ENCODE peak calls at places on chromosomes 2 and 18, in four cellular contexts. W is endothelial cell of umbilical vein, C is ovary, Q is uterus. S is an unnamed sample.
A peak's percentile ranks its signal among the peaks of the same experiment; 100 is the strongest.

GRCh38 chr2:165839610-165840009 is 45.6 kb upstream of the GALNT3 start:
- DNase-seq in W (no peak), C (no peak), Q (no peak), S (no peak)

GRCh38 chr2:173062806-173063205 is 12.8 kb upstream of the MAP3K20 start:
- DNase-seq in W (no peak), C (no peak), Q (no peak), S (no peak)

GRCh38 chr18:78994977-78995582 is 15.5 kb downstream of the SALL3 start:
- DNase-seq in W (no peak), C (no peak), Q (no peak), S (no peak)

GRCh38 chr2:30225131-30225762 is 6.1 kb upstream of the LBH start:
- DNase-seq in W (peak; percentile 64), C (peak; percentile 74), Q (peak; percentile 74), S (no peak)

GRCh38 chr2:60215295-60215990 is 338.0 kb downstream of the BCL11A start:
- DNase-seq in W (no peak), C (no peak), Q (no peak), S (no peak)

GRCh38 chr2:24883946-24884345 is 36.1 kb downstream of the ADCY3 start:
- DNase-seq in W (no peak), C (no peak), Q (peak; percentile 44), S (no peak)

GRCh38 chr2:233542507-233542906 is 24.1 kb downstream of the USP40 start:
- DNase-seq in W (no peak), C (no peak), Q (peak; percentile 51), S (no peak)

GRCh38 chr2:71603851-71604708 is 150.7 kb downstream of the DYSF start:
- DNase-seq in W (no peak), C (peak; percentile 15), Q (peak; percentile 8), S (no peak)

GRCh38 chr2:231181848-231182247 is 16.6 kb upstream of the ARMC9 start:
- DNase-seq in W (peak; percentile 91), C (no peak), Q (no peak), S (peak; percentile 89)

GRCh38 chr2:21757805-21758204 is 634.0 kb downstream of the TDRD15 start:
- DNase-seq in W (no peak), C (no peak), Q (no peak), S (no peak)

GRCh38 chr2:3827673-3828575 is 124.5 kb downstream of the DCDC2C start:
- DNase-seq in W (no peak), C (no peak), Q (no peak), S (peak; percentile 7)

GRCh38 chr18:944440-944839 is 39.8 kb downstream of the ADCYAP1 start:
- DNase-seq in W (no peak), C (no peak), Q (no peak), S (no peak)

GRCh38 chr2:174449033-174449432 is 37.8 kb downstream of the GPR155 start:
- DNase-seq in W (no peak), C (no peak), Q (no peak), S (no peak)

GRCh38 chr18:51621103-51621969 is 423.9 kb upstream of the MEX3C start:
- DNase-seq in W (peak; percentile 1), C (no peak), Q (no peak), S (peak; percentile 13)

GRCh38 chr2:5123597-5124196 is 568.5 kb upstream of the SOX11 start:
- DNase-seq in W (no peak), C (no peak), Q (no peak), S (no peak)

GRCh38 chr2:113890253-113891235 is 655 bp downstream of the ACTR3 start:
- DNase-seq in W (peak; percentile 78), C (peak; percentile 66), Q (peak; percentile 63), S (peak; percentile 84)

GRCh38 chr18:54149078-54149697 is 75.3 kb downstream of the MBD2 start:
- DNase-seq in W (peak; percentile 94), C (no peak), Q (peak; percentile 23), S (no peak)

GRCh38 chr2:102001767-102002142 is 10.0 kb downstream of the IL1R2 start:
- DNase-seq in W (no peak), C (no peak), Q (no peak), S (no peak)

GRCh38 chr2:232204457-232204931 is 174.1 kb upstream of the ALPP start:
- DNase-seq in W (no peak), C (peak; percentile 79), Q (no peak), S (no peak)

GRCh38 chr2:68086166-68086565 is 23.4 kb upstream of the C1D start:
- DNase-seq in W (no peak), C (no peak), Q (no peak), S (no peak)

GRCh38 chr18:63683152-63683551 is 19.6 kb upstream of the SERPINB11 start:
- DNase-seq in W (no peak), C (no peak), Q (no peak), S (no peak)

GRCh38 chr2:97871096-97871780 is 124.5 kb downstream of the TMEM131 start:
- DNase-seq in W (peak; percentile 8), C (no peak), Q (no peak), S (no peak)

GRCh38 chr2:237996041-237996593 is 29.3 kb downstream of the UBE2F start:
- DNase-seq in W (no peak), C (no peak), Q (no peak), S (no peak)

GRCh38 chr2:226985227-226985946 is 149.5 kb downstream of the RHBDD1 start:
- DNase-seq in W (peak; percentile 57), C (no peak), Q (peak; percentile 72), S (peak; percentile 21)

GRCh38 chr2:239898292-239898925 is 126.7 kb downstream of the NDUFA10 start:
- DNase-seq in W (no peak), C (no peak), Q (no peak), S (no peak)

GRCh38 chr2:170573660-170574059 is 141.5 kb upstream of the SP5 start:
- DNase-seq in W (no peak), C (no peak), Q (no peak), S (no peak)

GRCh38 chr18:26642461-26643348 is 94.4 kb upstream of the KCTD1 start:
- DNase-seq in W (no peak), C (no peak), Q (no peak), S (no peak)

GRCh38 chr2:82344670-82345069 is 2040.1 kb upstream of the LRRTM1 start:
- DNase-seq in W (peak; percentile 23), C (no peak), Q (no peak), S (no peak)

GRCh38 chr2:186903183-186903582 is 54.2 kb upstream of the ZSWIM2 start:
- DNase-seq in W (peak; percentile 56), C (no peak), Q (no peak), S (no peak)

GRCh38 chr2:226772389-226773179 is 27.0 kb downstream of the IRS1 start:
- DNase-seq in W (peak; percentile 13), C (no peak), Q (no peak), S (peak; percentile 50)

GRCh38 chr2:169106563-169107545 is 37.5 kb downstream of the DHRS9 start:
- DNase-seq in W (no peak), C (no peak), Q (no peak), S (no peak)

GRCh38 chr2:50181212-50181611 is 850.7 kb downstream of the NRXN1 start:
- DNase-seq in W (no peak), C (no peak), Q (no peak), S (no peak)

GRCh38 chr2:206389164-206389563 is 54.2 kb upstream of the ADAM23 start:
- DNase-seq in W (no peak), C (no peak), Q (no peak), S (no peak)

GRCh38 chr2:206390181-206390580 is 53.2 kb upstream of the ADAM23 start:
- DNase-seq in W (no peak), C (no peak), Q (no peak), S (no peak)

GRCh38 chr2:206396216-206396615 is 47.1 kb upstream of the ADAM23 start:
- DNase-seq in W (no peak), C (no peak), Q (no peak), S (no peak)

DNA sequence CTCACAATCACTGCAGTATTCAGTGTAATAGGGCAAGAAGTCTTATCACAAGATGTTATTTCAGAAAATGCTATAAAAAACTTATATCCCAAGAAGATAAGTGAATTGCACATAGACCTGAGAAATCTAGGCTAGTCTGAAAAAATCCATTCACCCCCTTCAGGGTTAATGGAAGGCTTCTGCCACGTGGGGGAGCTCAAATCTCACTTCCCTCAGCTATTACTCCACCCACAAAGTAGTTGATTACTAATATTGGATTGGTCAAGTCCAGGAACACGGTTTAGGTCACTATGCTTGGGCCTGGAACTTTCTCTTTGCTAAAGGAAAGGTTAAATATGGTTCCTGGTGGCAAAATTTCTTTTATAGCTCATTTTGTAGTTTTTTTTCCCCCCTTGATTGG is 51.2 kb upstream of the ADAM23 start:
- DNase-seq in W (peak; percentile 81), C (no peak), Q (no peak), S (peak; percentile 21)
- TF ChIP-seq CTCF in W (peak; percentile 72), C (no peak), Q (no peak), S (peak; percentile 59)

DNA sequence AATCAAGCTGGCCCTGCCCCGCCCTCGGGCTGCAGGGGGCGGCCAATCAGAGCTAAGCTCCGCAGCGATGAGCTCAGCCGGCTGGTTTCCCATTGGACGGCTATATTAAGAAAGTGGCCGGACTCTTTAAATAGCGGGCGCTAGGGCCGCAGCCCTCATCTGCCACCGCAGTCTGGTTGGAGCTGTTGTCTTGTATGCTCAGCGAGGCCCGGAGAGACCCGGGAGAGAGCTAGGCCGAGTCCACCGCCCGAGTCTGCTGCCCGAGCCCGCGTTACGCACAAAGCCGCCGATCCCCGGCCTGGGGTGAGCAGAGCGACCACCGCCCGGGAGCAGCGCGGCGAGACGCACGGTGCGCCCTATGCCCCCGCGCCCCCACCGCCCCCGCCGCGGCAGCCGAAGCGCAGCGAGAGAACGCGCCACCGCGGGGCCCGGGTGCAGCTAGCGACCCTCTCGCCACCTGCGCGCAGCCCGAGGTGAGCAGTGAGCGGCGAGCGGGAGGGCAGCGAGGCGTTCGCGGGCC is at the start of gene RHOB:
- DNase-seq in W (peak; percentile 99), C (peak; percentile 98), Q (peak; percentile 99), S (peak; percentile 92)
- H3K27ac ChIP-seq in W (peak within 1 kb of the TSS; percentile 79), C (peak within 1 kb of the TSS; percentile 99), Q (peak within 1 kb of the TSS; percentile 97), S (no peak within 1 kb of the TSS)

GRCh38 chr2:63023444-63023843 is 27.2 kb upstream of the OTX1 start:
- DNase-seq in W (peak; percentile 67), C (no peak), Q (no peak), S (peak; percentile 7)
- TF ChIP-seq CTCF in W (peak; percentile 42), C (no peak), Q (no peak), S (no peak)

DNA sequence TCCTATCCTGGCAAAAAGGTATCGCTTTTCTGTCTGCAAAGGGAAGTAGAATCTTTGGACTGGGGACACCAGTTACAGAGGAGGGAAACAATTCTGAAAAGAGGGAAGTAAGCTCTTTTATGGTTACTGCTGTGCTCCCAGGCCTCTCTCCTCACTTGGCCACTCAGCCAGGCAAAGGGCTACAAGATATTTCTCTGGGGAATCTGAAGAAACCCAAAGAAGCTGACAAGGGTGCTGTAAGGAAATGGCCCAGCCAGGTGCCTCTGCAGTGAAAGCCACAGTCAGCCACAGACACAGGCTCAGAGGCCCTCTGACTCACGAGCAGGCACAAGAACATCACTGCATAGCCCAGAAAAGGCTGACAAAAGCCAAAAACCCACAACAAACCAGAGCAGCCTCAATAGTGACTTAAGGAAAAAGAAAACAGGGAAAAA is 5.8 kb downstream of the HDLBP start:
- DNase-seq in W (no peak), C (no peak), Q (no peak), S (peak; percentile 87)
- H3K27ac ChIP-seq in W (no peak overlapping the region), C (no peak overlapping the region), Q (no peak overlapping the region), S (peak overlapping the region; percentile 38)

GRCh38 chr2:16487686-16488085 is 177.9 kb downstream of the CYRIA start:
- DNase-seq in W (peak; percentile 46), C (no peak), Q (no peak), S (no peak)
- TF ChIP-seq CTCF in W (peak; percentile 42), C (no peak), Q (peak; percentile 8), S (no peak)

S was measured in HL-60.